ENCODE peak calls at places on chromosomes 4 and X, in six cellular contexts. U is NCI-H1436; C is mammary epithelial cell; J is iPS-NIHi11; X is effector memory CD8-positive, alpha-beta T cell; P is T follicular helper cell. B is an unnamed sample.

GRCh38 chr4:56844817-56845580 is 23.5 kb upstream of the SPINK2 start:
- DNase-seq in U (no peak), C (no peak), J (peak), X (no peak), P (no peak), B (no peak)

GRCh38 chrX:112808007-112808406 is 32.6 kb downstream of the AMOT start:
- DNase-seq in U (no peak), C (no peak), J (no peak), X (no peak), P (no peak), B (no peak)

GRCh38 chr4:182425302-182425701 is 182.1 kb downstream of the TENM3 start:
- DNase-seq in U (no peak), C (no peak), J (no peak), X (no peak), P (no peak), B (no peak)

GRCh38 chr4:123200417-123200945 is 196.1 kb upstream of the SPRY1 start:
- DNase-seq in U (no peak), C (peak), J (no peak), X (no peak), P (no peak), B (no peak)

GRCh38 chr4:111873801-111874200 is 271.5 kb upstream of the FAM241A start:
- DNase-seq in U (no peak), C (no peak), J (no peak), X (no peak), P (no peak), B (no peak)

GRCh38 chrX:63967541-63967940 is 182.5 kb upstream of the ARHGEF9 start:
- DNase-seq in U (no peak), C (no peak), J (no peak), X (no peak), P (no peak), B (no peak)

GRCh38 chr4:761739-762138 is 56.1 kb downstream of the PCGF3 start:
- DNase-seq in U (no peak), C (no peak), J (no peak), X (no peak), P (no peak), B (no peak)

GRCh38 chrX:44432641-44433040 is 89.2 kb upstream of the EFHC2 start:
- DNase-seq in U (no peak), C (no peak), J (no peak), X (no peak), P (no peak), B (no peak)

GRCh38 chrX:49155243-49155899 is 7.2 kb upstream of the MAGIX start:
- DNase-seq in U (peak), C (peak), J (peak), X (no peak), P (no peak), B (no peak)

GRCh38 chrX:39327255-39327654 is 526.0 kb downstream of the MID1IP1 start:
- DNase-seq in U (no peak), C (no peak), J (no peak), X (no peak), P (peak), B (no peak)

GRCh38 chr4:16083217-16084191 is at the start of gene PROM1:
- DNase-seq in U (no peak), C (no peak), J (peak), X (no peak), P (no peak), B (no peak)

GRCh38 chr4:41913509-41913908 is 21.7 kb upstream of the TMEM33 start:
- DNase-seq in U (no peak), C (peak), J (no peak), X (no peak), P (no peak), B (no peak)

GRCh38 chr4:57071340-57071739 is 38.8 kb downstream of the IGFBP7 start:
- DNase-seq in U (no peak), C (peak), J (no peak), X (no peak), P (no peak), B (no peak)

GRCh38 chr4:40621592-40622512 is 7.8 kb downstream of the RBM47 start:
- DNase-seq in U (peak), C (peak), J (no peak), X (no peak), P (no peak), B (peak)

GRCh38 chrX:115649461-115650063 is 88.6 kb downstream of the PLS3 start:
- DNase-seq in U (no peak), C (peak), J (no peak), X (no peak), P (no peak), B (no peak)

GRCh38 chrX:104921606-104922205 is 298.8 kb downstream of the TEX13A start:
- DNase-seq in U (no peak), C (peak), J (peak), X (no peak), P (no peak), B (peak)